ENCODE peak calls at places on chromosomes 16 and 17, in eight cellular contexts. Q is GM13976, M is omental fat pad, P is PC-3, T is neural crest cell, O is tibial nerve, E is Calu3, I is AG10803. S is an unnamed sample.

GRCh38 chr16:88099563-88099890 is 148.3 kb downstream of the BANP start:
- DNase-seq in Q (no peak), M (no peak), P (no peak), T (no peak), O (no peak), E (no peak), I (no peak), S (no peak)

GRCh38 chr17:79340286-79340685 is 265.7 kb downstream of the ENGASE start:
- DNase-seq in Q (no peak), M (no peak), P (no peak), T (no peak), O (no peak), E (no peak), I (no peak), S (no peak)

GRCh38 chr16:71709231-71709781 is 15.2 kb downstream of the PHLPP2 start:
- DNase-seq in Q (no peak), M (no peak), P (peak), T (no peak), O (no peak), E (no peak), I (peak), S (peak)

GRCh38 chr16:495127-495748 is 32.3 kb upstream of the CAPN15 start:
- DNase-seq in Q (peak), M (no peak), P (peak), T (no peak), O (peak), E (peak), I (peak), S (peak)

GRCh38 chr17:40437095-40437732 is 6.0 kb upstream of the IGFBP4 start:
- DNase-seq in Q (no peak), M (no peak), P (no peak), T (no peak), O (no peak), E (peak), I (no peak), S (no peak)

GRCh38 chr17:39246274-39246673 is 20.5 kb upstream of the STAC2 start:
- DNase-seq in Q (no peak), M (no peak), P (no peak), T (no peak), O (no peak), E (no peak), I (no peak), S (no peak)

GRCh38 chr17:42979511-42980273 is at the start of gene PTGES3L:
- DNase-seq in Q (peak), M (no peak), P (peak), T (no peak), O (no peak), E (peak), I (no peak), S (peak)

GRCh38 chr17:77728871-77729270 is 229.6 kb upstream of the TNRC6C start:
- DNase-seq in Q (no peak), M (no peak), P (no peak), T (no peak), O (no peak), E (no peak), I (no peak), S (no peak)

GRCh38 chr17:64096037-64096436 is 33.9 kb downstream of the ERN1 start:
- DNase-seq in Q (no peak), M (no peak), P (no peak), T (no peak), O (no peak), E (no peak), I (no peak), S (no peak)

GRCh38 chr16:4011225-4011939 is 104.9 kb downstream of the ADCY9 start:
- DNase-seq in Q (no peak), M (no peak), P (no peak), T (no peak), O (no peak), E (no peak), I (no peak), S (no peak)

GRCh38 chr16:52928955-52929354 is 123.7 kb downstream of the CHD9NB start:
- DNase-seq in Q (no peak), M (no peak), P (no peak), T (no peak), O (no peak), E (no peak), I (no peak), S (no peak)

GRCh38 chr16:4465977-4466779 is 8.2 kb downstream of the NMRAL1 start:
- DNase-seq in Q (no peak), M (no peak), P (no peak), T (no peak), O (no peak), E (no peak), I (no peak), S (no peak)

GRCh38 chr17:79114455-79115301 is 40.1 kb downstream of the ENGASE start:
- DNase-seq in Q (no peak), M (no peak), P (peak), T (no peak), O (no peak), E (peak), I (no peak), S (no peak)

GRCh38 chr17:75785770-75786538 is 1.3 kb downstream of the UNK start:
- DNase-seq in Q (no peak), M (no peak), P (peak), T (no peak), O (no peak), E (no peak), I (peak), S (peak)

GRCh38 chr16:12337776-12338655 is 361.5 kb downstream of the SNX29 start:
- DNase-seq in Q (no peak), M (no peak), P (peak), T (no peak), O (no peak), E (no peak), I (no peak), S (no peak)

GRCh38 chr16:12339686-12340085 is 363.2 kb downstream of the SNX29 start:
- DNase-seq in Q (no peak), M (no peak), P (no peak), T (no peak), O (no peak), E (no peak), I (peak), S (peak)

GRCh38 chr16:12341966-12342365 is 365.4 kb downstream of the SNX29 start:
- DNase-seq in Q (no peak), M (no peak), P (peak), T (no peak), O (no peak), E (no peak), I (peak), S (peak)

GRCh38 chr16:12341423-12341822 is 364.9 kb downstream of the SNX29 start:
- DNase-seq in Q (no peak), M (no peak), P (peak), T (no peak), O (no peak), E (peak), I (peak), S (peak)

DNA sequence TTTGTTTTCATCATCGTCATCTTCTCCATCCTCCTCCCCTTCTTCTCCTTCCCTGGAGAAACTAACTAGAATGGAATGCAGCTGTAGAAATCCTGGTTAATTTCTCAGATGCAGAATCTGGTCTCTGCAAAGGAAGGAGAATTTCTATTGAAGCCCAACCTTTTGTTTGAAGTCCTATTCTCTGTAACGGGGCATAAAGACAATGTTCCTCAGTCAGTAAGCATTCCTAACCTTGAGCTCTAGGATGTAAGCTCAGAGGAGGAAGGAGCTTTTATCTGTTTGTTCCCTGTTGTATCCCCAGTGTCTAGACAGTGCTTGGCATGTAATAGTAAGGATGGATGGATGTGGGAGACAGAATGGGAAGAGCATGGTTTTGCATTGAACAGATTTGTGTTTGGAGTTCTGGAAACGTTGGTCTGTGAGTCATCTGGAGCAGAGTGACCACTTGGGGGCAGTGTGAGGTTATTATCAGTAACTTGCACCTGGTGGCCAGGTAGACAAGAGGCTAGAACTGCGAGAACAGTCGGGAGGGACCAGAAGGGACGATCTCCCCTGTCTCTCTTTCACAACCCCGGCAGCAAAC is 363.7 kb downstream of the SNX29 start:
- DNase-seq in Q (peak), M (no peak), P (peak), T (no peak), O (peak), E (peak), I (peak), S (peak)
- TF ChIP-seq CTCF in Q (no peak), M (no peak), P (peak), T (peak), O (no peak), E (peak), I (peak), S (peak)

GRCh38 chr17:48058393-48059124 is 10.4 kb downstream of the NFE2L1 start:
- DNase-seq in Q (no peak), M (no peak), P (no peak), T (no peak), O (no peak), E (no peak), I (no peak), S (no peak)
- TF ChIP-seq CTCF in Q (no peak), M (no peak), P (no peak), T (no peak), O (no peak), E (no peak), I (no peak), S (no peak)

GRCh38 chr16:79013930-79014329 is 586.6 kb downstream of the MAF start:
- DNase-seq in Q (no peak), M (no peak), P (no peak), T (no peak), O (no peak), E (no peak), I (no peak), S (no peak)

GRCh38 chr16:79011282-79011681 is 589.3 kb downstream of the MAF start:
- DNase-seq in Q (no peak), M (no peak), P (no peak), T (no peak), O (no peak), E (no peak), I (no peak), S (no peak)

GRCh38 chr16:79008869-79009179 is 591.7 kb downstream of the MAF start:
- DNase-seq in Q (no peak), M (no peak), P (no peak), T (no peak), O (no peak), E (no peak), I (no peak), S (no peak)

GRCh38 chr16:79009911-79010310 is 590.6 kb downstream of the MAF start:
- DNase-seq in Q (no peak), M (no peak), P (no peak), T (no peak), O (no peak), E (no peak), I (no peak), S (no peak)

DNA sequence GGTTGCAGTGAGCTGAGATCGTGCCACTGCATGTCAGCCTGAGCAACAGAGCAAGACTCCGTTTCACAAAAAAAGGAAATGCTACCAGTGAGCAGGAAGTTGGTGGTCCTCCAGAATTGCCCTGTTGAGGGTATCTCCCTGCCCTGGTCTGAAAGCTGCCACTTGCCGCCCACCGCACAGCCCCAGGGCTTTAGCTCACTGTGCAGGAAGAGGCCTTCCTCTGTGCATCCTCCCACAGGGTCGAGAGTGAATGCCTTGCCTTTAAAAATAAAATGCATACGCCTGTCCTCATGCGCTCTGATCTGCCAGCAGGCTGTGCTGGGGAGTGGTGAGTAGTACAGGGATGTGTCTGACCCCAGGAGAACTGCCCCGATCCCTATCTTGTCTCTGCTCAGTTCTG is 587.5 kb downstream of the MAF start:
- DNase-seq in Q (no peak), M (no peak), P (no peak), T (no peak), O (no peak), E (no peak), I (no peak), S (no peak)
- TF ChIP-seq CTCF in Q (no peak), M (no peak), P (no peak), T (peak), O (no peak), E (no peak), I (no peak), S (no peak)

DNA sequence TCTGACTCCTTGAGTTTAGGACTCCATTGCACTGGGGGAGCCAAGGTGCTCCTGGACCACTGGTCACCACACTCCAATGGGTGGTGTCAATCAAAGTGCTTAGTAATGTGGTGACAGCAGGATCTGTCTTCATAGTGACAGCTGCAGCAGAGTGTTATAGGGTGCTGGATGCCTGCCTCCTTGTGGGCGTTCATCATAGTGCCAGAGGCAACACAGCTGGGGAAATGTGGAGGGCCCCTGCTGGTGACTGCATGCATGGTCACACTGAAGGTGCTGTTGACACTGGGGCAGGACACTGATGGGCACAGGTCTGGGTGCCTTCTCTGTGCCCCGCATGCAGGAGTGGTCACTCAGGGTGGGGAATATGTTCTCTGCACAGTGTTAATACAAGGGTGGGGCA is 177.5 kb upstream of the CDH8 start:
- DNase-seq in Q (no peak), M (no peak), P (no peak), T (no peak), O (no peak), E (no peak), I (no peak), S (no peak)
- TF ChIP-seq CTCF in Q (no peak), M (no peak), P (peak), T (peak), O (no peak), E (no peak), I (no peak), S (no peak)